ENCODE peak calls at places on chromosomes 3 and 15, in seven cellular contexts. G is colonic mucosa, U is astrocyte of the spinal cord, V is cardiac fibroblast, M is brain microvascular endothelial cell, T is epithelial cell of esophagus, I is left lung. W is an unnamed sample.

GRCh38 chr3:170640737-170641171 is 54.9 kb upstream of the SLC7A14 start:
- DNase-seq in G (no peak), U (no peak), V (no peak), M (no peak), T (no peak), I (no peak), W (no peak)

GRCh38 chr15:35630570-35630969 is 84.6 kb upstream of the DPH6 start:
- DNase-seq in G (no peak), U (no peak), V (peak), M (no peak), T (peak), I (no peak), W (no peak)

GRCh38 chr3:94928921-94929320 is 866.1 kb downstream of the NSUN3 start:
- DNase-seq in G (no peak), U (peak), V (peak), M (peak), T (peak), I (no peak), W (no peak)

GRCh38 chr3:194986208-194987043 is 284.5 kb downstream of the XXYLT1 start:
- DNase-seq in G (no peak), U (peak), V (no peak), M (no peak), T (peak), I (peak), W (no peak)

GRCh38 chr3:8713901-8714759 is 19.5 kb upstream of the CAV3 start:
- DNase-seq in G (no peak), U (no peak), V (peak), M (no peak), T (peak), I (no peak), W (no peak)

GRCh38 chr3:64300790-64301423 is 75.6 kb upstream of the PRICKLE2 start:
- DNase-seq in G (no peak), U (peak), V (peak), M (no peak), T (peak), I (no peak), W (peak)

GRCh38 chr3:177347611-177348010 is 150.3 kb upstream of the TBL1XR1 start:
- DNase-seq in G (no peak), U (no peak), V (no peak), M (no peak), T (no peak), I (no peak), W (no peak)

GRCh38 chr3:143814358-143814968 is 33.8 kb downstream of the SLC9A9 start:
- DNase-seq in G (no peak), U (no peak), V (no peak), M (no peak), T (no peak), I (no peak), W (no peak)

GRCh38 chr3:149013726-149014125 is 22.4 kb downstream of the GYG1 start:
- DNase-seq in G (no peak), U (peak), V (peak), M (peak), T (no peak), I (no peak), W (no peak)

GRCh38 chr3:73433079-73433478 is 191.7 kb downstream of the PDZRN3 start:
- DNase-seq in G (no peak), U (no peak), V (no peak), M (no peak), T (no peak), I (no peak), W (no peak)

GRCh38 chr3:129439381-129439816 is 349 bp downstream of the MBD4 start:
- DNase-seq in G (peak), U (peak), V (peak), M (no peak), T (peak), I (peak), W (no peak)

GRCh38 chr3:65342084-65342683 is 654.4 kb upstream of the ADAMTS9 start:
- DNase-seq in G (peak), U (peak), V (peak), M (peak), T (peak), I (peak), W (no peak)

GRCh38 chr3:128095222-128095703 is 28.3 kb downstream of the RUVBL1 start:
- DNase-seq in G (peak), U (peak), V (peak), M (peak), T (peak), I (peak), W (peak)
- TF ChIP-seq CTCF in G (peak), U (peak), V (peak), M (peak), T (peak), I (peak), W (peak)

GRCh38 chr15:26394801-26395200 is 378.1 kb downstream of the GABRB3 start:
- DNase-seq in G (no peak), U (no peak), V (no peak), M (no peak), T (no peak), I (no peak), W (no peak)
- H3K4me3 ChIP-seq in G (no peak), U (no peak), V (no peak), M (no peak), T (no peak), I (no peak), W (no peak)

GRCh38 chr15:68629519-68630204 is 50.9 kb downstream of the CORO2B start:
- DNase-seq in G (no peak), U (no peak), V (no peak), M (no peak), T (no peak), I (no peak), W (no peak)

GRCh38 chr15:68632101-68632500 is 53.3 kb downstream of the CORO2B start:
- DNase-seq in G (no peak), U (no peak), V (no peak), M (no peak), T (no peak), I (no peak), W (no peak)

GRCh38 chr15:68630205-68630555 is 51.4 kb downstream of the CORO2B start:
- DNase-seq in G (no peak), U (no peak), V (no peak), M (no peak), T (no peak), I (no peak), W (no peak)

GRCh38 chr15:68631621-68632051 is 52.8 kb downstream of the CORO2B start:
- DNase-seq in G (no peak), U (no peak), V (no peak), M (no peak), T (no peak), I (no peak), W (no peak)

DNA sequence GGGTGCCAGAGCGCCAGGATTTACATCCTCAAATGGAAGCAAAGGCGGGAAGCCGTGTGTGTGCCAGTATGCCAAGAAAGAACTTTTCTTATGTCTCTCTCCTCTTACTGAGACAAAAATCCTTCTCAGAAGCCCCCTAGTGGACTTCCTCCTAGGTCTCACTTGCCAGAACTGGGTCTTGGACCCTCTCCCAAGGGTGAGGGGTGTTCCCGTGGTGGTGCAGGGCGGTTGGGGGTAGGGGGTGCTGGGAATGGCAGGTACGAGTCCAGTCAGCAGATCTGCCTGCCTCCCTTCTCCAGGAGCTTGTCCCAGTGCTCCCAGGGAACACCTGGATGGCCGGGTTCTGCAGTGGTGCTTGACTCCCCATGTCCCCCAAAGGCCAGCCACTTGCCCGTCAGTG is 52.0 kb downstream of the CORO2B start:
- DNase-seq in G (no peak), U (no peak), V (no peak), M (no peak), T (no peak), I (no peak), W (no peak)
- TF ChIP-seq CTCF in G (no peak), U (peak), V (peak), M (peak), T (no peak), I (no peak), W (peak)

GRCh38 chr15:99707481-99708270 is 25.6 kb downstream of the LYSMD4 start:
- DNase-seq in G (no peak), U (peak), V (peak), M (no peak), T (peak), I (no peak), W (no peak)
- H3K4me3 ChIP-seq in G (no peak), U (no peak), V (no peak), M (no peak), T (no peak), I (no peak), W (no peak)

DNA sequence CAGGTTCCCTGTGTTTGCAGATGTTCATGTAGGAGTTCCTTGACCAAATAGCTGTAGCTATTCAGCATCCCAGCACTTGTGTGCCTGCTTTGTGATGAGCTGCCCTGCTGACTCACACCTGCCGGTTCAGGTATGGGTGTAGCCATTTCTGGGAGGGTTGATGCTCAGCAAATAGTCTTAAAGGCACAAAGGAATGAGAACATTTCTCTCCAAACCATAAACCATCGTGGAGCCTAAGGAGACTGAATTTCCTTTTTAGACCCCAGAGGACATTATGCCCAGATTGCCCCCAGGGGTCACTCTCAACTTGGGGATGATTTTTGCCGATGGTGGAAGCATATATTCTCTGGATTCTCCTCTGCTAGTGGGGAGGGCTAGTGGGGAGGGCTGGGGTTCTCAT is 80.6 kb downstream of the ADAMTSL3 start:
- DNase-seq in G (no peak), U (no peak), V (peak), M (no peak), T (peak), I (no peak), W (no peak)
- TF ChIP-seq CTCF in G (no peak), U (no peak), V (peak), M (peak), T (peak), I (no peak), W (no peak)

GRCh38 chr15:40939909-40940801 is 11.0 kb downstream of the DLL4 start:
- DNase-seq in G (no peak), U (no peak), V (no peak), M (no peak), T (no peak), I (no peak), W (no peak)
- H3K4me3 ChIP-seq in G (no peak), U (no peak), V (no peak), M (no peak), T (no peak), I (peak), W (no peak)

GRCh38 chr3:24508423-24508839 is 13.8 kb upstream of the THRB start:
- DNase-seq in G (no peak), U (peak), V (peak), M (no peak), T (peak), I (no peak), W (no peak)

GRCh38 chr3:24512564-24513197 is 18.0 kb upstream of the THRB start:
- DNase-seq in G (no peak), U (no peak), V (no peak), M (no peak), T (no peak), I (no peak), W (no peak)

GRCh38 chr3:24507776-24508422 is 13.2 kb upstream of the THRB start:
- DNase-seq in G (no peak), U (no peak), V (peak), M (no peak), T (no peak), I (no peak), W (no peak)

GRCh38 chr3:24506966-24507775 is 12.5 kb upstream of the THRB start:
- DNase-seq in G (no peak), U (no peak), V (peak), M (no peak), T (no peak), I (no peak), W (no peak)

DNA sequence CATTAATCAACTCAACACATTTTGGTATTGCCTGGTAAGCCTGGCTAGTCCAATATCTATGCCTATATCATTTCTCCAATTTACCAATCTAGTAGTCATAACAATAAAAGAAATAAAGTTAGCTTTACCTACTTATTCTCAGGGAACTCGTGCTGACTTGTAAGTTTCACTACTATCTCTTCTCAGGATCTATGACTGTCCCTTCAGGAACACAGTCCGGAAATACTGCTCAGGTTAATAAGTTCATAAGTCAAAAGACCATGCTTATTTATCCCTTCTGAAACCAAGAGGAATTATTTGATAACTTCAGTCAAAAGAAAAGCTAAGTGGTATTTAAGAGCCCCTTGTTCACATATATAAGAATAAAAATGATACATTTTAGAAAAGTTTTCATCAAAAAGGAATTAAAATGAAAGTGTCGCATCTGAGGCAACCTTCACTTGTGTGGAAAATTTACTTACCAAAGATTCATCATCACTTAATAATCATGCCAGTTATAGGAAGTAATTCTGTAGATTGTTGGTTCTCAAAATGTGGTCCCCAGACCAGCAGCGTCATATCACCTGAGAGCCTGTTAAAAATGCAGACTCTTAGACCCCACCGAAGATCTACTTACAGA is 15.5 kb upstream of the THRB start:
- DNase-seq in G (no peak), U (no peak), V (peak), M (no peak), T (peak), I (no peak), W (no peak)
- TF ChIP-seq CTCF in G (no peak), U (no peak), V (no peak), M (no peak), T (no peak), I (no peak), W (no peak)

GRCh38 chr3:158570999-158571702 is at the start of gene MLF1:
- DNase-seq in G (peak), U (peak), V (peak), M (peak), T (peak), I (peak), W (peak)
- H3K4me3 ChIP-seq in G (peak), U (peak), V (peak), M (peak), T (peak), I (peak), W (peak)

DNA sequence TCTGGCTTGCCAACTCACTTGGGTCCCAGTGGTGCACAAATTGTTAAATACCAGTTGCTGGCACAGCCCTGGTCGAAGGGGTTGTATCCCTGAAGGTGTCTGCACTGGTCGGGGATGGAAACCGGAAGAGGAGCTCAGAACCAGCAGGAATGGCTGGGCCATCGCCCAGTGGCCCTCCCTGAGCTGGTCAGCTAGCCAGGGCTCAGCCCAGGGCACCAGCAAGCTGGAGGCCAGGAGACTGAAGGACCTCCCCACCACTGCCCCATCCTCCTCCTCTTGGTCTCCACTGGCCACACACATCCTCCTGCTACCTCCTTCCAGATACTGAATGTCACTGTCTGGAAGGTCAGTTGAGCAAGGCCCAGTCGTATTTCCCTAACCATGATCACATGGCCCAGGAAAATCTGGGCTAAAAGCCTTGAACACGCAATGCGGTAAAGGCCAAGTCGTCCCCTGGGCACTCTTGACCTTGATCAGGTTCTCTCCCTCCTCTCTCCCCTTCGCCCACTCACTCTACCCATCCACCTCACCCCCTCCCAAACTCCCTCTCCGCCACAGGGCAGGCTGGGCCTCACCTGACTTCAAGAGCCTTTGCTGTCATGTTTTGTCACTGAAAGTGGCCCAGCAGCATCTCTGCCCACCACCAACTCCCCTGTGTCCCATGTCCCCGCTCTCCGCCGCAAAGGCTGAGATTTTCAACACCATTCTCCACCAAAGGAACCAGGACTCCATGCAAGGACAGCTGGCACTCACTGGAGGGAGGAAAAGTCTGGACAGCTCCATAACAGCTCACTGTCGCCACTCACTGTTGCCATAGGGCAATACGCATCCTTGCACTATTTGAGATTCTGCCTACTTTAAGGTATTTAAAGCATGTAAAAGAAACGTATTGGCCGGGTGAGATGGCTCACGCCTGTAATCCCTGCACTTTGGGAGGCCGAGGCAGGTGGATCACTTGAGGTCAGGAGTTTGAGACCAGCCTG is 12.1 kb downstream of the ZDHHC19 start:
- DNase-seq in G (no peak), U (no peak), V (peak), M (no peak), T (peak), I (no peak), W (no peak)
- TF ChIP-seq CTCF in G (no peak), U (peak), V (peak), M (peak), T (peak), I (no peak), W (peak)